ENCODE peak calls at places on chromosomes 16 and 17, in nine cellular contexts. W, T, D, J, P, X, B, V and C are unnamed samples.
A peak's percentile ranks its signal among the peaks of the same experiment; 100 is the strongest.

GRCh38 chr16:87922250-87922871 is 14.0 kb downstream of the CA5A start:
- DNase-seq in T (no peak), P (no peak), D (no peak), W (no peak), X (no peak), B (no peak), V (no peak), J (no peak), C (no peak)

GRCh38 chr16:27430923-27431484 is 29.0 kb downstream of the IL21R start:
- DNase-seq in P (no peak), X (peak; percentile 18), V (no peak), B (no peak), W (no peak), J (no peak), D (no peak), T (no peak), C (no peak)

GRCh38 chr16:17408955-17409441 is 61.8 kb downstream of the XYLT1 start:
- DNase-seq in W (no peak), T (no peak), V (no peak), P (no peak), D (no peak), J (no peak), X (no peak), B (no peak), C (no peak)

GRCh38 chr16:1950047-1950446 is 4.4 kb downstream of the RPL3L start:
- DNase-seq in D (no peak), J (no peak), T (no peak), V (no peak), W (no peak), B (no peak), X (no peak), P (no peak), C (no peak)

GRCh38 chr16:23597003-23597756 is 1.1 kb upstream of the NDUFAB1 start:
- DNase-seq in B (no peak), W (no peak), V (peak; percentile 83), D (no peak), J (no peak), X (no peak), T (peak; percentile 34), P (no peak), C (peak; percentile 7)

GRCh38 chr17:11935734-11936406 is 61.4 kb downstream of the ZNF18 start:
- DNase-seq in T (peak; percentile 57), D (peak; percentile 10), B (peak; percentile 10), W (no peak), X (peak; percentile 38), V (peak; percentile 65), J (peak; percentile 25), P (no peak), C (no peak)

GRCh38 chr17:81470270-81470943 is 42.2 kb downstream of the ACTG1 start:
- DNase-seq in B (no peak), P (no peak), V (no peak), D (no peak), X (no peak), T (no peak), J (peak; percentile 14), W (no peak), C (no peak)

GRCh38 chr17:77155125-77155524 is 14.4 kb downstream of the SEC14L1 start:
- DNase-seq in J (no peak), P (no peak), B (no peak), W (no peak), D (no peak), V (peak; percentile 54), T (no peak), X (no peak), C (no peak)

GRCh38 chr16:49492090-49492801 is 118.6 kb downstream of the C16orf78 start:
- DNase-seq in J (peak; percentile 19), W (peak; percentile 28), D (no peak), B (no peak), T (peak; percentile 54), P (peak; percentile 40), V (peak; percentile 63), X (no peak), C (no peak)

GRCh38 chr16:21100447-21100846 is 50.2 kb downstream of the DNAH3 start:
- DNase-seq in W (no peak), X (no peak), V (no peak), B (peak; percentile 12), P (no peak), T (no peak), J (no peak), D (no peak), C (no peak)

GRCh38 chr16:2426941-2427361 is 2.3 kb upstream of the CCNF start:
- DNase-seq in X (peak; percentile 53), V (no peak), J (no peak), W (no peak), T (no peak), B (no peak), P (no peak), D (no peak), C (no peak)

GRCh38 chr17:43368740-43369506 is 29.9 kb upstream of the ARL4D start:
- DNase-seq in V (peak; percentile 96), J (peak; percentile 82), T (peak; percentile 88), P (peak; percentile 57), X (peak; percentile 80), B (peak; percentile 67), D (peak; percentile 90), W (peak; percentile 52), C (peak; percentile 54)

GRCh38 chr17:74513987-74514631 is 17.2 kb downstream of the CD300LB start:
- DNase-seq in B (peak; percentile 4), X (no peak), D (peak; percentile 28), P (no peak), T (no peak), J (no peak), W (peak; percentile 16), V (peak; percentile 28), C (no peak)

GRCh38 chr17:78315355-78316114 is 44.3 kb downstream of the SOCS3 start:
- DNase-seq in B (peak; percentile 88), T (peak; percentile 92), V (no peak), X (peak; percentile 82), J (no peak), W (peak; percentile 22), D (no peak), P (peak; percentile 32), C (no peak)

GRCh38 chr16:14364112-14364385 is 266.0 kb downstream of the PARN start:
- DNase-seq in V (no peak), J (no peak), B (no peak), W (no peak), T (no peak), D (no peak), X (no peak), P (no peak), C (no peak)

GRCh38 chr16:1474047-1474446 is 781 bp downstream of the CLCN7 start:
- DNase-seq in X (no peak), T (no peak), J (no peak), W (no peak), D (no peak), P (no peak), B (no peak), V (no peak), C (no peak)

GRCh38 chr16:9344508-9344907 is 253.1 kb downstream of the HAPSTR1 start:
- DNase-seq in J (no peak), B (no peak), V (no peak), T (no peak), W (no peak), D (no peak), X (no peak), P (no peak), C (no peak)

GRCh38 chr17:35283767-35284166 is 40.9 kb downstream of the SLFN5 start:
- DNase-seq in V (no peak), D (no peak), B (no peak), T (no peak), J (no peak), P (no peak), W (no peak), X (no peak), C (no peak)

GRCh38 chr16:71781741-71782140 is 26.9 kb downstream of the AP1G1 start:
- DNase-seq in W (no peak), P (no peak), T (no peak), J (no peak), D (no peak), X (no peak), B (no peak), V (no peak), C (no peak)

GRCh38 chr17:44209786-44210341 is 9.6 kb downstream of the UBTF start:
- DNase-seq in W (no peak), B (no peak), X (no peak), P (no peak), D (no peak), J (no peak), T (no peak), V (no peak), C (no peak)

GRCh38 chr16:84199861-84200260 is 8.9 kb downstream of the ADAD2 start:
- DNase-seq in X (no peak), T (no peak), B (no peak), D (no peak), W (no peak), V (no peak), J (no peak), P (no peak), C (no peak)

GRCh38 chr17:48037036-48037881 is at the start of gene COPZ2:
- DNase-seq in X (peak; percentile 63), T (peak; percentile 75), V (no peak), P (peak; percentile 48), W (peak; percentile 51), D (no peak), B (no peak), J (peak; percentile 15), C (no peak)

GRCh38 chr17:7183433-7184090 is 4.4 kb upstream of the ASGR1 start:
- DNase-seq in V (no peak), D (no peak), B (no peak), J (no peak), T (no peak), X (no peak), W (no peak), P (no peak), C (no peak)

GRCh38 chr16:11447272-11447671 is 102.0 kb downstream of the RMI2 start:
- DNase-seq in X (no peak), P (no peak), W (no peak), V (no peak), J (no peak), T (no peak), B (no peak), D (no peak), C (no peak)

GRCh38 chr17:82031885-82032627 is 578 bp downstream of the RAC3 start:
- DNase-seq in J (no peak), X (no peak), V (peak; percentile 83), D (peak; percentile 62), T (no peak), P (peak; percentile 32), B (no peak), W (no peak), C (no peak)

GRCh38 chr16:10981697-10982216 is 37.4 kb downstream of the CLEC16A start:
- DNase-seq in B (no peak), P (peak; percentile 12), V (peak; percentile 69), D (peak; percentile 80), X (no peak), W (no peak), J (no peak), T (no peak), C (peak; percentile 58)

GRCh38 chr17:49497147-49498036 is 2.3 kb downstream of the NGFR start:
- DNase-seq in T (peak; percentile 65), V (peak; percentile 81), J (no peak), X (no peak), P (no peak), D (peak; percentile 53), W (no peak), B (no peak), C (no peak)

GRCh38 chr16:527015-527903 is at the start of gene CAPN15:
- DNase-seq in B (peak; percentile 70), T (peak; percentile 91), J (peak; percentile 89), X (peak; percentile 87), W (peak; percentile 79), P (peak; percentile 75), V (peak; percentile 93), D (peak; percentile 85), C (peak; percentile 50)

GRCh38 chr17:10814083-10814482 is 10.2 kb upstream of the TMEM238L start:
- DNase-seq in D (no peak), B (no peak), P (no peak), W (no peak), T (no peak), J (no peak), X (no peak), V (no peak), C (no peak)

GRCh38 chr17:58576679-58577367 is 62.4 kb upstream of the MTMR4 start:
- DNase-seq in J (no peak), D (no peak), W (no peak), V (no peak), T (no peak), X (no peak), B (no peak), P (no peak), C (no peak)

GRCh38 chr17:28526381-28526780 is 20.2 kb downstream of the FOXN1 start:
- DNase-seq in P (no peak), B (no peak), V (peak; percentile 33), W (no peak), T (no peak), J (no peak), X (no peak), D (no peak), C (no peak)